ENCODE peak calls at places on chromosomes 2 and 18, in six cellular contexts. One of them, this sample, is unnamed. For H3K27me3 and H3K9me3, the result is how much of the 10 kb centered on the place peaks cover.

GRCh38 chr2:176999331-176999730 is 213.3 kb upstream of the HNRNPA3 start:
- DNase-seq in left ventricle myocardium inferior: no peak
- DNase-seq in PC-3: no peak
- DNase-seq in thoracic aorta: no peak
- DNase-seq in uterus: no peak
- DNase-seq in heart right ventricle: no peak
- DNase-seq in this sample: no peak

GRCh38 chr2:227360351-227360750 is 18.8 kb downstream of the TM4SF20 start:
- DNase-seq in left ventricle myocardium inferior: no peak
- DNase-seq in PC-3: no peak
- DNase-seq in thoracic aorta: no peak
- DNase-seq in uterus: no peak
- DNase-seq in heart right ventricle: no peak
- DNase-seq in this sample: no peak

GRCh38 chr2:227228061-227228667 is 63.7 kb downstream of the COL4A3 start:
- DNase-seq in left ventricle myocardium inferior: peak
- DNase-seq in PC-3: peak
- DNase-seq in thoracic aorta: peak
- DNase-seq in uterus: no peak
- DNase-seq in heart right ventricle: peak
- DNase-seq in this sample: no peak

GRCh38 chr2:98378901-98379300 is 32.6 kb downstream of the CNGA3 start:
- DNase-seq in left ventricle myocardium inferior: peak
- DNase-seq in PC-3: peak
- DNase-seq in thoracic aorta: no peak
- DNase-seq in uterus: no peak
- DNase-seq in heart right ventricle: no peak
- DNase-seq in this sample: no peak

GRCh38 chr18:9987931-9988330 is 74.1 kb downstream of the VAPA start:
- DNase-seq in left ventricle myocardium inferior: no peak
- DNase-seq in PC-3: no peak
- DNase-seq in thoracic aorta: no peak
- DNase-seq in uterus: no peak
- DNase-seq in heart right ventricle: no peak
- DNase-seq in this sample: no peak

GRCh38 chr2:111053825-111054490 is 66.8 kb upstream of the BCL2L11 start:
- DNase-seq in left ventricle myocardium inferior: no peak
- DNase-seq in PC-3: no peak
- DNase-seq in thoracic aorta: no peak
- DNase-seq in uterus: no peak
- DNase-seq in heart right ventricle: no peak
- DNase-seq in this sample: no peak

GRCh38 chr2:40803900-40804299 is 352.0 kb upstream of the SLC8A1 start:
- DNase-seq in left ventricle myocardium inferior: no peak
- DNase-seq in PC-3: no peak
- DNase-seq in thoracic aorta: no peak
- DNase-seq in uterus: no peak
- DNase-seq in heart right ventricle: no peak
- DNase-seq in this sample: no peak

GRCh38 chr2:232846055-232846454 is 24.0 kb upstream of the SNORC start:
- DNase-seq in left ventricle myocardium inferior: no peak
- DNase-seq in PC-3: no peak
- DNase-seq in thoracic aorta: no peak
- DNase-seq in uterus: no peak
- DNase-seq in heart right ventricle: no peak
- DNase-seq in this sample: no peak

GRCh38 chr2:109173311-109174171 is 44.5 kb downstream of the SH3RF3 start:
- DNase-seq in left ventricle myocardium inferior: peak
- DNase-seq in PC-3: no peak
- DNase-seq in thoracic aorta: peak
- DNase-seq in uterus: peak
- DNase-seq in heart right ventricle: peak
- DNase-seq in this sample: no peak

GRCh38 chr2:218471070-218471469 is 52.1 kb downstream of the VIL1 start:
- DNase-seq in left ventricle myocardium inferior: no peak
- DNase-seq in PC-3: no peak
- DNase-seq in thoracic aorta: no peak
- DNase-seq in uterus: no peak
- DNase-seq in heart right ventricle: no peak
- DNase-seq in this sample: no peak

GRCh38 chr2:3341336-3341735 is 36.3 kb downstream of the EIPR1 start:
- DNase-seq in left ventricle myocardium inferior: no peak
- DNase-seq in PC-3: no peak
- DNase-seq in thoracic aorta: no peak
- DNase-seq in uterus: no peak
- DNase-seq in heart right ventricle: no peak
- DNase-seq in this sample: no peak

GRCh38 chr2:44964704-44965343 is 23.3 kb downstream of the SIX3 start:
- DNase-seq in left ventricle myocardium inferior: no peak
- DNase-seq in PC-3: no peak
- DNase-seq in thoracic aorta: no peak
- DNase-seq in uterus: no peak
- DNase-seq in heart right ventricle: no peak
- DNase-seq in this sample: no peak

GRCh38 chr18:49473721-49474120 is 13.3 kb upstream of the DYM start:
- DNase-seq in left ventricle myocardium inferior: no peak
- DNase-seq in PC-3: no peak
- DNase-seq in thoracic aorta: no peak
- DNase-seq in uterus: no peak
- DNase-seq in heart right ventricle: no peak
- DNase-seq in this sample: no peak

GRCh38 chr2:57371186-57371585 is 675.4 kb upstream of the VRK2 start:
- DNase-seq in left ventricle myocardium inferior: no peak
- DNase-seq in PC-3: no peak
- DNase-seq in thoracic aorta: no peak
- DNase-seq in uterus: no peak
- DNase-seq in heart right ventricle: no peak
- DNase-seq in this sample: no peak

GRCh38 chr18:45285251-45285650 is 330.0 kb upstream of the SLC14A2 start:
- DNase-seq in left ventricle myocardium inferior: no peak
- DNase-seq in PC-3: no peak
- DNase-seq in thoracic aorta: no peak
- DNase-seq in uterus: no peak
- DNase-seq in heart right ventricle: no peak
- DNase-seq in this sample: no peak

GRCh38 chr18:45277870-45278269 is 337.4 kb upstream of the SLC14A2 start:
- DNase-seq in left ventricle myocardium inferior: no peak
- DNase-seq in PC-3: peak
- DNase-seq in thoracic aorta: no peak
- DNase-seq in uterus: no peak
- DNase-seq in heart right ventricle: no peak
- DNase-seq in this sample: no peak

GRCh38 chr18:45284174-45284573 is 331.1 kb upstream of the SLC14A2 start:
- DNase-seq in left ventricle myocardium inferior: no peak
- DNase-seq in PC-3: no peak
- DNase-seq in thoracic aorta: no peak
- DNase-seq in uterus: no peak
- DNase-seq in heart right ventricle: no peak
- DNase-seq in this sample: no peak

GRCh38 chr18:45280486-45281263 is 334.6 kb upstream of the SLC14A2 start:
- DNase-seq in left ventricle myocardium inferior: no peak
- DNase-seq in PC-3: no peak
- DNase-seq in thoracic aorta: no peak
- DNase-seq in uterus: no peak
- DNase-seq in heart right ventricle: no peak
- DNase-seq in this sample: no peak

GRCh38 chr18:45282101-45282812 is 333.0 kb upstream of the SLC14A2 start:
- DNase-seq in left ventricle myocardium inferior: no peak
- DNase-seq in PC-3: no peak
- DNase-seq in thoracic aorta: no peak
- DNase-seq in uterus: no peak
- DNase-seq in heart right ventricle: no peak
- DNase-seq in this sample: no peak
- TF ChIP-seq CTCF in left ventricle myocardium inferior: no peak
- TF ChIP-seq CTCF in PC-3: peak
- TF ChIP-seq CTCF in thoracic aorta: no peak
- TF ChIP-seq CTCF in uterus: no peak
- TF ChIP-seq CTCF in heart right ventricle: no peak
- TF ChIP-seq CTCF in this sample: no peak

DNA sequence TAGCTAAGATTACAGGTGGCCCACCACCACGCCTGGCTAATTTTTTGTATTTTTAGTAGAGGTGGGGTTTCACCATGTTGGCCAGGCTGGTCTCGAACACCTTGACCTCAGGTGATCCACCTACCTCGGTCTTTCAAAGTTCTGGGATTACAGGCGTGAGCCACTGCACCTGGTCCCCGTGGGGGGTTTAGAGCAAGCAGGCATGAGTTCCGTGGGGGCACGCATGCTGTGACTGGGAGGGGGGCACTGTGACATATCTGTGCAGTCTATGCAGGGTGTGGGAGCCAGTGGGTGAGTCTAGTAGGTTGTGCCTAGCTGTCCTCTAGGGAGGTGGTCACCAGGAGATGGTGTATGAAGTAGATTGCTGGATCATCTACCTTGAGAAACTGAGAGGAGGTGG is 16.6 kb upstream of the ZDBF2 start:
- DNase-seq in left ventricle myocardium inferior: no peak
- DNase-seq in PC-3: no peak
- DNase-seq in thoracic aorta: no peak
- DNase-seq in uterus: no peak
- DNase-seq in heart right ventricle: no peak
- DNase-seq in this sample: no peak
- H3K27me3 ChIP-seq in left ventricle myocardium inferior: half or more
- H3K27me3 ChIP-seq in PC-3: under half
- H3K27me3 ChIP-seq in thoracic aorta: under half
- H3K27me3 ChIP-seq in uterus: under half
- H3K27me3 ChIP-seq in heart right ventricle: half or more
- H3K27me3 ChIP-seq in this sample: half or more

DNA sequence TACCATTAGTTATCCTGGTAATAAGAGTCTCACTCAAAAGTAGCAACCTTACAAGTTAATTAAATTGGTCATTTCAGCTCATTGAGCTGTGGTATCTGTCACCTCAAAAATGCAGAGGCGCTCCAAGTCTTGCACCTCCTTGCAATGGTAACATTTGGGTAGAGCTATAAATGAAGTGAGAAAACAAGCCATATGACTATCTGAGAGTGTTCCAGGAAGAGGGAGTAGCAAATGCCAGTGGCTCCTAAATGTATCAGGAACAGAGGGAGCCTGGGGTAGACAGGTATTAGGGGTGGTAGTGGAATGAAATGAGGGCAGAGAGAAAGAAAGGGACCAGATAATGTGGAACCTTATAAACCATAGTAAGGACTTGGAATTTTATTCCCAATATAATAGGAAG is 6.0 kb upstream of the ZSCAN30 start:
- DNase-seq in left ventricle myocardium inferior: no peak
- DNase-seq in PC-3: no peak
- DNase-seq in thoracic aorta: no peak
- DNase-seq in uterus: no peak
- DNase-seq in heart right ventricle: no peak
- DNase-seq in this sample: no peak
- H3K9me3 ChIP-seq in left ventricle myocardium inferior: under half
- H3K9me3 ChIP-seq in PC-3: under half
- H3K9me3 ChIP-seq in thoracic aorta: under half
- H3K9me3 ChIP-seq in uterus: under half
- H3K9me3 ChIP-seq in heart right ventricle: under half
- H3K9me3 ChIP-seq in this sample: under half

GRCh38 chr18:70382032-70382431 is 93.2 kb downstream of the SOCS6 start:
- DNase-seq in left ventricle myocardium inferior: no peak
- DNase-seq in PC-3: no peak
- DNase-seq in thoracic aorta: no peak
- DNase-seq in uterus: no peak
- DNase-seq in heart right ventricle: no peak
- DNase-seq in this sample: no peak
- TF ChIP-seq CTCF in left ventricle myocardium inferior: no peak
- TF ChIP-seq CTCF in PC-3: no peak
- TF ChIP-seq CTCF in thoracic aorta: no peak
- TF ChIP-seq CTCF in uterus: no peak
- TF ChIP-seq CTCF in heart right ventricle: no peak
- TF ChIP-seq CTCF in this sample: no peak

GRCh38 chr2:241949736-241950412 is 80.3 kb downstream of the RTP5 start:
- DNase-seq in left ventricle myocardium inferior: no peak
- DNase-seq in PC-3: no peak
- DNase-seq in thoracic aorta: no peak
- DNase-seq in uterus: no peak
- DNase-seq in heart right ventricle: no peak
- DNase-seq in this sample: no peak
- H3K27me3 ChIP-seq in left ventricle myocardium inferior: under half
- H3K27me3 ChIP-seq in PC-3: under half
- H3K27me3 ChIP-seq in thoracic aorta: under half
- H3K27me3 ChIP-seq in uterus: under half
- H3K27me3 ChIP-seq in heart right ventricle: under half
- H3K27me3 ChIP-seq in this sample: under half

GRCh38 chr18:5964596-5964995 is 69.3 kb upstream of the TMEM200C start:
- DNase-seq in left ventricle myocardium inferior: no peak
- DNase-seq in PC-3: no peak
- DNase-seq in thoracic aorta: no peak
- DNase-seq in uterus: no peak
- DNase-seq in heart right ventricle: no peak
- DNase-seq in this sample: no peak
- H3K9me3 ChIP-seq in left ventricle myocardium inferior: under half
- H3K9me3 ChIP-seq in PC-3: under half
- H3K9me3 ChIP-seq in thoracic aorta: under half
- H3K9me3 ChIP-seq in uterus: under half
- H3K9me3 ChIP-seq in heart right ventricle: under half
- H3K9me3 ChIP-seq in this sample: under half

GRCh38 chr2:205495819-205496218 is 186.5 kb upstream of the NRP2 start:
- DNase-seq in left ventricle myocardium inferior: no peak
- DNase-seq in PC-3: no peak
- DNase-seq in thoracic aorta: no peak
- DNase-seq in uterus: no peak
- DNase-seq in heart right ventricle: no peak
- DNase-seq in this sample: no peak

GRCh38 chr2:205496777-205497176 is 185.5 kb upstream of the NRP2 start:
- DNase-seq in left ventricle myocardium inferior: no peak
- DNase-seq in PC-3: no peak
- DNase-seq in thoracic aorta: no peak
- DNase-seq in uterus: no peak
- DNase-seq in heart right ventricle: no peak
- DNase-seq in this sample: no peak

GRCh38 chr2:205499006-205499405 is 183.3 kb upstream of the NRP2 start:
- DNase-seq in left ventricle myocardium inferior: no peak
- DNase-seq in PC-3: no peak
- DNase-seq in thoracic aorta: no peak
- DNase-seq in uterus: no peak
- DNase-seq in heart right ventricle: no peak
- DNase-seq in this sample: no peak

GRCh38 chr2:205496370-205496769 is 185.9 kb upstream of the NRP2 start:
- DNase-seq in left ventricle myocardium inferior: no peak
- DNase-seq in PC-3: no peak
- DNase-seq in thoracic aorta: no peak
- DNase-seq in uterus: no peak
- DNase-seq in heart right ventricle: no peak
- DNase-seq in this sample: no peak

DNA sequence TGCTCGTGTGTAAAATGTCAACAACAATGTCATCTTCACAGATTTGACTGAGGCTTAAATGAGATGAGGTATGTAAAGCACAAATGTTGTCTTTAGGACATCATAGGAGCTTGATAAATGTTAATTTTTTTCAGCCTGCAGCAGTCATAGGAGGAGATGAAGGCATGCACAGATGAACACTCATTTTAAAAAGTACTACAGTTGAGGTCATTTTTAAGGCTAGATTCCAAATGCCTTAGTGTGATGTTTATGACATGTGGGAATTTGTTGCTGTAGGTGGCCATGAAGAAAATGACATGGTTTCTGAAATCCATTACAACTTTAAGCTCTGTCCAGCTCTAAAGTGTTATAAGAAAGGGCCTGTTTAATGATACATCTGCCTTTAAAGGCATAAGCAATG is 187.4 kb upstream of the NRP2 start:
- DNase-seq in left ventricle myocardium inferior: no peak
- DNase-seq in PC-3: no peak
- DNase-seq in thoracic aorta: no peak
- DNase-seq in uterus: no peak
- DNase-seq in heart right ventricle: no peak
- DNase-seq in this sample: no peak
- TF ChIP-seq CTCF in left ventricle myocardium inferior: no peak
- TF ChIP-seq CTCF in PC-3: no peak
- TF ChIP-seq CTCF in thoracic aorta: no peak
- TF ChIP-seq CTCF in uterus: no peak
- TF ChIP-seq CTCF in heart right ventricle: no peak
- TF ChIP-seq CTCF in this sample: no peak

This sample was measured in CD4-positive, alpha-beta T cell.